ENCODE peak calls at places on chromosomes 11 and 22, in nine cellular contexts. F is cardiac fibroblast; U is HFFc6; S is HL-60; C is cardiac muscle cell; G is CD8-positive, alpha-beta T cell; T is H9; A is mammary epithelial cell; L is mucosa of descending colon. W is an unnamed sample.

GRCh38 chr11:2265396-2265795 is 5.0 kb downstream of the ASCL2 start:
- DNase-seq in F (no peak), U (no peak), S (peak), C (no peak), G (no peak), T (no peak), A (no peak), L (peak), W (no peak)

GRCh38 chr11:10655931-10656576 is 37.5 kb downstream of the IRAG1 start:
- DNase-seq in F (peak), U (no peak), S (no peak), C (no peak), G (no peak), T (no peak), A (no peak), L (no peak), W (no peak)

GRCh38 chr11:76654980-76655379 is 15.6 kb downstream of the LRRC32 start:
- DNase-seq in F (no peak), U (no peak), S (no peak), C (no peak), G (no peak), T (peak), A (no peak), L (no peak), W (no peak)

GRCh38 chr22:37043828-37044538 is 7.6 kb upstream of the KCTD17 start:
- DNase-seq in F (peak), U (peak), S (peak), C (peak), G (peak), T (peak), A (peak), L (peak), W (peak)

GRCh38 chr11:12460441-12460840 is 83.1 kb downstream of the PARVA start:
- DNase-seq in F (no peak), U (no peak), S (no peak), C (no peak), G (no peak), T (no peak), A (no peak), L (no peak), W (no peak)

GRCh38 chr11:65086809-65087208 is 2.8 kb downstream of the ZFPL1 start:
- DNase-seq in F (no peak), U (no peak), S (no peak), C (no peak), G (no peak), T (no peak), A (no peak), L (no peak), W (no peak)

GRCh38 chr22:50303848-50304527 is 3.5 kb downstream of the PLXNB2 start:
- DNase-seq in F (no peak), U (peak), S (peak), C (peak), G (no peak), T (peak), A (peak), L (peak), W (no peak)

GRCh38 chr22:36470994-36471331 is 10.5 kb downstream of the TXN2 start:
- DNase-seq in F (peak), U (no peak), S (no peak), C (no peak), G (no peak), T (no peak), A (no peak), L (no peak), W (no peak)

GRCh38 chr22:28674121-28674563 is 5.5 kb downstream of the TTC28 start:
- DNase-seq in F (peak), U (peak), S (peak), C (no peak), G (peak), T (no peak), A (peak), L (no peak), W (no peak)

GRCh38 chr22:49656291-49656851 is 171.3 kb downstream of the BRD1 start:
- DNase-seq in F (no peak), U (no peak), S (no peak), C (no peak), G (no peak), T (no peak), A (no peak), L (no peak), W (no peak)

GRCh38 chr11:85756401-85757200 is 54.3 kb downstream of the SYTL2 start:
- DNase-seq in F (no peak), U (no peak), S (no peak), C (peak), G (peak), T (no peak), A (no peak), L (no peak), W (no peak)

GRCh38 chr22:31099386-31099785 is 8.0 kb downstream of the SELENOM start:
- DNase-seq in F (no peak), U (peak), S (no peak), C (no peak), G (no peak), T (no peak), A (no peak), L (no peak), W (no peak)

GRCh38 chr11:8814923-8815240 is 96.1 kb upstream of the AKIP1 start:
- DNase-seq in F (no peak), U (no peak), S (no peak), C (no peak), G (no peak), T (no peak), A (no peak), L (no peak), W (no peak)

GRCh38 chr22:48605856-48606255 is 1221.8 kb downstream of the BRD1 start:
- DNase-seq in F (no peak), U (no peak), S (no peak), C (no peak), G (no peak), T (no peak), A (no peak), L (no peak), W (no peak)

GRCh38 chr11:9150501-9150900 is 59.1 kb upstream of the SCUBE2 start:
- DNase-seq in F (peak), U (peak), S (no peak), C (no peak), G (no peak), T (no peak), A (peak), L (no peak), W (no peak)

GRCh38 chr11:74701351-74701750 is 29.9 kb downstream of the CHRDL2 start:
- DNase-seq in F (peak), U (no peak), S (peak), C (no peak), G (no peak), T (peak), A (no peak), L (no peak), W (no peak)

GRCh38 chr11:118658372-118659313 is 20.8 kb downstream of the TREH start:
- DNase-seq in F (no peak), U (no peak), S (no peak), C (no peak), G (no peak), T (peak), A (no peak), L (no peak), W (no peak)

GRCh38 chr22:50148991-50149721 is 21.4 kb upstream of the PANX2 start:
- DNase-seq in F (peak), U (peak), S (peak), C (peak), G (peak), T (peak), A (peak), L (peak), W (peak)

GRCh38 chr22:17201285-17201945 is 17.8 kb downstream of the ADA2 start:
- DNase-seq in F (peak), U (no peak), S (no peak), C (peak), G (no peak), T (no peak), A (no peak), L (no peak), W (no peak)

GRCh38 chr22:31637938-31638618 is 23.9 kb downstream of the PISD start:
- DNase-seq in F (peak), U (no peak), S (peak), C (no peak), G (no peak), T (no peak), A (no peak), L (peak), W (no peak)

GRCh38 chr22:25362215-25362882 is 142.9 kb downstream of the CRYBB2 start:
- DNase-seq in F (peak), U (peak), S (peak), C (peak), G (peak), T (peak), A (no peak), L (peak), W (peak)

GRCh38 chr11:65538915-65539374 is 14.1 kb downstream of the SCYL1 start:
- DNase-seq in F (no peak), U (no peak), S (no peak), C (no peak), G (no peak), T (peak), A (no peak), L (peak), W (peak)

DNA sequence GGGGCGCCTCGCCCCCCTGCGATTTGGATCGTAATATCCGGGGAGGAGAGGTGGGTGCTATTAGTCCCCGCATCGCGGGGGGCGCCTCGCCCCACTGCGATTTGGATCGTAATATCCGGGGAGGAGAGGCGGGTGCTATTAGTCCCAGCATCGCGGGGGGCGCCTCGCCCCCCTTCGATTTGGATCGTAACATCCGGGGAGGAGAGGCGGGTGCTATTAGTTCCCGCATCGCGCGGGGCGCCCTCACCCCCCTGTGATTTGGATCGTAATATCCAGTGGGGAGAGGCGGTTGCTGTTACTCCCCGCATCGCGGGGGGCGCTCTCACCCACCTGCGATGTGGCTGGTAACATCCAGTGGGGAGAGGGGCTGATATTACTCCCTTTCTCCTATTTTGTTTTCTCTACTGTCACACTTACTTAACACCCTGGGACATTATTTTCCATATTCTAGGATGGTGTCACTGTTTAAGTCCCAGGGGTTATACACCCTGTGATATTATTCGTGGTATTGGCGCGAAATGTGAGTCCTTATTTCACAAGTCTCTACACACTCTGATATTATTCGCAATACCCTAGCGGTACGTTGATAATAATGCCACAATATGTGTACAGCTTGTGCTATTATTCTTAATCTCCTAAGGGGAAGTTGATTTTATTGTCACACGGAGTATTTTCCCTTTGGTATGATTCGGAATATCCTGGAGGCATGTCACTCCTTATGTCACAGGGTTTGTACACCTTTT is 57.8 kb upstream of the ALDH3B2 start:
- DNase-seq in F (no peak), U (no peak), S (no peak), C (peak), G (peak), T (peak), A (no peak), L (no peak), W (no peak)
- TF ChIP-seq CTCF in F (no peak), U (peak), S (no peak), C (peak), G (peak), T (peak), A (peak), L (no peak), W (peak)

DNA sequence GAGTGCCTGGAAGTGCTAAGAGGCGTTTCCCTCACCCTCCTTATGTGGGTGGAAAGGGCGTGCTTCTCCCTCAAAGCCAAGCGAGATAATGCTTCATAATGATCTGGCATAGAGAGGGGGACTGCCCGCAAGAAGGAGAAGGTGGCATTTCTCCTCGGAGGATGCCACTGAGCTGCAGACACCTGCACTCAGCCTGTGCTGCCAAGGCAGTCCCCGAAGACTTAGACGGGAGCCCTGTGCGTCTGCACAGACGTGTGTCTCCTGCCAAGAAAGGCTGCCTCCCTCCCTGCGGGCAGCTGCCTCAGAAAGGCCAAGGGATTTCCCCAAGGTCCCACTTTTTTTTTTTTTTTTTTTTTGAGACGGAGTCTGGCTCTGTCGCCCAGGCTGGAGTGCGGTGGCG is 48.1 kb upstream of the SPATA19 start:
- DNase-seq in F (no peak), U (no peak), S (no peak), C (no peak), G (no peak), T (peak), A (no peak), L (no peak), W (no peak)
- TF ChIP-seq CTCF in F (no peak), U (no peak), S (no peak), C (no peak), G (no peak), T (no peak), A (no peak), L (no peak), W (no peak)

DNA sequence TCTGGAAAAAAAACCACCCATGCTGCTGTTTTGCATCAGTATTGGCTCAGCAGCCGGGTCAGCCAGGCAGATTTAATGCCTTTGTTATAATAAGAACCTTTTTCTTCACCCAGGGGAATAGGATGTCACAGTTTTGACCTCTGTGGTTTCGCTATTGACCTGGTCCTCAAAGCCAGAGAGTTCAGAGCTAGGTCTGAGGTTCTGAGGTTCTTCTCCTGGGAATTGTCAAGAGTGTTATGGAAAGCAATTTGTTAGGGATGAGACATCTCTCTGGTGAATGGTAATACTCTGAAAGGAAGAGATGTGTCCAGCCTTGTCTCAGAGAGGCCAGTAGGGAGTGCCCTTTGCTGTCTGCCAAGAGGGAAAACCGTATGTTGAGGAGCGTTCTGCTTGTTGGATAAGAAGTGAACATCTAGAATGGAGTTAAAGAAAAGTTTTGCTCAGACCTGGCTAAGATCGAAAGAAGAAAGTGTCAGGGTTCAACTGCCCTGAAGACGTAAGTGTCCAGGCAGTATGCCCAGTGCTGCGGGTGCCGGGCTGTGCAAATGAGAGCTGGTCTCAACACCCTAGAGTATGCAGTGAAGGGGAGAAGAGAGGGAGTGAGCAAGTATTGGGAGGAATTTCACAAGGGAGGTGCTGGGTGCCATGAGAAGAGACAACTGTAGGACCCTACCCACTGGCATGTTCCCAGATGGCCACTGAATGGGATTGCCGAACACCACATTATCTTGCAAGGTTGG is 150.9 kb upstream of the TTC12 start:
- DNase-seq in F (peak), U (no peak), S (no peak), C (no peak), G (no peak), T (no peak), A (no peak), L (no peak), W (no peak)
- TF ChIP-seq CTCF in F (peak), U (no peak), S (no peak), C (peak), G (no peak), T (peak), A (peak), L (no peak), W (no peak)

GRCh38 chr22:20634560-20635226 is 127.3 kb downstream of the MED15 start:
- DNase-seq in F (no peak), U (no peak), S (no peak), C (no peak), G (no peak), T (no peak), A (no peak), L (no peak), W (no peak)
- TF ChIP-seq CTCF in F (no peak), U (no peak), S (no peak), C (no peak), G (no peak), T (no peak), A (no peak), L (no peak), W (no peak)

W was measured in neural crest cell.